ENCODE peak calls at places on chromosome 10, in six cellular contexts. F is ecto neural progenitor cell, R is GM10248, T is AG04450, G is endothelial cell, V is heart right ventricle. L is an unnamed sample.
A peak's percentile ranks its signal among the peaks of the same experiment; 100 is the strongest.

GRCh38 chr10:74991435-74991834 is 120.0 kb upstream of the SAMD8 start:
- DNase-seq in F (no peak), R (no peak), T (no peak), G (no peak), V (no peak), L (peak; percentile 6)

GRCh38 chr10:132967540-132967939 is 25.2 kb upstream of the CFAP46 start:
- DNase-seq in F (no peak), R (no peak), T (no peak), G (no peak), V (no peak), L (no peak)

GRCh38 chr10:110919971-110920881 is 822 bp downstream of the SHOC2 start:
- DNase-seq in F (peak; percentile 65), R (peak; percentile 23), T (no peak), G (peak; percentile 36), V (peak; percentile 38), L (peak; percentile 58)

GRCh38 chr10:90913774-90914420 is 7.0 kb downstream of the ANKRD1 start:
- DNase-seq in F (no peak), R (no peak), T (no peak), G (no peak), V (no peak), L (peak; percentile 34)

GRCh38 chr10:22816298-22816653 is 101.9 kb upstream of the PIP4K2A start:
- DNase-seq in F (no peak), R (no peak), T (peak; percentile 73), G (no peak), V (no peak), L (peak; percentile 70)

GRCh38 chr10:99841746-99842145 is 59.3 kb downstream of the ABCC2 start:
- DNase-seq in F (no peak), R (no peak), T (no peak), G (no peak), V (no peak), L (no peak)

GRCh38 chr10:61750943-61751471 is 88.3 kb downstream of the CABCOCO1 start:
- DNase-seq in F (peak; percentile 58), R (peak; percentile 53), T (peak; percentile 13), G (peak; percentile 73), V (peak; percentile 53), L (peak; percentile 73)

GRCh38 chr10:91088300-91089140 is 131.9 kb upstream of the PCGF5 start:
- DNase-seq in F (no peak), R (peak; percentile 38), T (no peak), G (no peak), V (peak; percentile 55), L (no peak)

GRCh38 chr10:14586901-14587300 is 187.8 kb downstream of the FAM107B start:
- DNase-seq in F (no peak), R (no peak), T (no peak), G (no peak), V (no peak), L (no peak)

GRCh38 chr10:46550795-46551700 is 5.4 kb downstream of the GPRIN2 start:
- DNase-seq in F (peak; percentile 41), R (no peak), T (no peak), G (no peak), V (peak; percentile 3), L (no peak)

GRCh38 chr10:27783660-27784059 is 38.0 kb upstream of the MKX start:
- DNase-seq in F (peak; percentile 58), R (no peak), T (peak; percentile 11), G (peak; percentile 53), V (peak; percentile 4), L (peak; percentile 53)

GRCh38 chr10:5811387-5811821 is 1.8 kb downstream of the GDI2 start:
- DNase-seq in F (no peak), R (no peak), T (no peak), G (no peak), V (no peak), L (peak; percentile 81)

GRCh38 chr10:32795598-32796183 is 162.3 kb downstream of the ITGB1 start:
- DNase-seq in F (no peak), R (peak; percentile 18), T (no peak), G (no peak), V (peak; percentile 13), L (peak; percentile 49)

GRCh38 chr10:6019796-6020195 is 42.4 kb downstream of the IL2RA start:
- DNase-seq in F (no peak), R (no peak), T (no peak), G (no peak), V (no peak), L (no peak)

GRCh38 chr10:36182059-36182654 is 540.1 kb upstream of the FZD8 start:
- DNase-seq in F (no peak), R (no peak), T (no peak), G (no peak), V (no peak), L (peak; percentile 6)

GRCh38 chr10:94308866-94309265 is 53.9 kb downstream of the NOC3L start:
- DNase-seq in F (no peak), R (no peak), T (no peak), G (no peak), V (no peak), L (no peak)

GRCh38 chr10:70354100-70354499 is 28.3 kb downstream of the LRRC20 start:
- DNase-seq in F (no peak), R (no peak), T (no peak), G (no peak), V (no peak), L (no peak)

GRCh38 chr10:85926986-85927385 is 439.6 kb downstream of the GRID1 start:
- DNase-seq in F (no peak), R (no peak), T (no peak), G (no peak), V (no peak), L (no peak)

GRCh38 chr10:1668347-1668746 is 69.0 kb downstream of the ADARB2 start:
- DNase-seq in F (no peak), R (no peak), T (no peak), G (no peak), V (no peak), L (no peak)

GRCh38 chr10:115129752-115130151 is 36.6 kb downstream of the ATRNL1 start:
- DNase-seq in F (no peak), R (peak; percentile 15), T (peak; percentile 0), G (no peak), V (no peak), L (peak; percentile 46)

GRCh38 chr10:25604591-25604990 is 329.4 kb upstream of the MYO3A start:
- DNase-seq in F (no peak), R (no peak), T (no peak), G (no peak), V (no peak), L (peak; percentile 5)

GRCh38 chr10:6491841-6492609 is 88.1 kb downstream of the PRKCQ start:
- DNase-seq in F (no peak), R (no peak), T (no peak), G (no peak), V (no peak), L (no peak)

GRCh38 chr10:71204746-71205145 is 7.6 kb upstream of the UNC5B start:
- DNase-seq in F (no peak), R (no peak), T (no peak), G (no peak), V (no peak), L (no peak)

GRCh38 chr10:132565516-132566209 is 28.1 kb downstream of the INPP5A start:
- DNase-seq in F (no peak), R (no peak), T (no peak), G (no peak), V (no peak), L (no peak)

GRCh38 chr10:27998954-27999275 is at the start of gene ODAD2:
- DNase-seq in F (no peak), R (no peak), T (no peak), G (no peak), V (no peak), L (no peak)

GRCh38 chr10:52283174-52283573 is 30.9 kb upstream of the DKK1 start:
- DNase-seq in F (no peak), R (no peak), T (no peak), G (no peak), V (no peak), L (no peak)

GRCh38 chr10:84590794-84591193 is 262.4 kb downstream of the CCSER2 start:
- DNase-seq in F (peak; percentile 22), R (no peak), T (no peak), G (no peak), V (peak; percentile 42), L (peak; percentile 19)

GRCh38 chr10:30445716-30446115 is 11.7 kb downstream of the MAP3K8 start:
- DNase-seq in F (no peak), R (no peak), T (no peak), G (no peak), V (no peak), L (peak; percentile 29)

GRCh38 chr10:114955984-114956383 is 18.0 kb downstream of the TRUB1 start:
- DNase-seq in F (no peak), R (no peak), T (no peak), G (no peak), V (no peak), L (no peak)

GRCh38 chr10:35160743-35161142 is 34.1 kb downstream of the CREM start:
- DNase-seq in F (no peak), R (no peak), T (no peak), G (no peak), V (no peak), L (no peak)

GRCh38 chr10:84196941-84197340 is 2.6 kb downstream of the CDHR1 start:
- DNase-seq in F (no peak), R (no peak), T (no peak), G (no peak), V (peak; percentile 68), L (peak; percentile 26)

GRCh38 chr10:99358101-99358500 is 28.9 kb downstream of the CNNM1 start:
- DNase-seq in F (no peak), R (no peak), T (no peak), G (no peak), V (no peak), L (no peak)

GRCh38 chr10:107653832-107654287 is 489.4 kb upstream of the SORCS1 start:
- DNase-seq in F (no peak), R (peak; percentile 31), T (no peak), G (no peak), V (peak; percentile 9), L (peak; percentile 1)

GRCh38 chr10:49419005-49419404 is 23.1 kb upstream of the DRGX start:
- DNase-seq in F (no peak), R (no peak), T (no peak), G (no peak), V (no peak), L (no peak)

GRCh38 chr10:17758896-17759295 is 6.9 kb downstream of the TMEM236 start:
- DNase-seq in F (no peak), R (no peak), T (no peak), G (no peak), V (no peak), L (no peak)

GRCh38 chr10:78332699-78333098 is 299.0 kb downstream of the RPS24 start:
- DNase-seq in F (no peak), R (no peak), T (no peak), G (no peak), V (no peak), L (no peak)

L was measured in astrocyte of the hippocampus.